ENCODE peak calls at places on chromosomes 3 and 15, in six cellular contexts. L is AG04450, R is tibial artery, V is progenitor cell of endocrine pancreas, G is foreskin keratinocyte, Q is endothelial cell. N is an unnamed sample.
A peak's percentile ranks its signal among the peaks of the same experiment; 100 is the strongest.

GRCh38 chr3:127159547-127159946 is 33.4 kb upstream of the PRR23E start:
- DNase-seq in R (peak; percentile 38), Q (no peak), G (no peak), V (no peak), L (no peak), N (no peak)

GRCh38 chr15:51223771-51224229 is 114.6 kb downstream of the CYP19A1 start:
- DNase-seq in R (peak; percentile 70), Q (no peak), V (no peak), G (no peak), L (no peak), N (no peak)

GRCh38 chr3:122298239-122298638 is 26.8 kb upstream of the CSTA start:
- DNase-seq in G (no peak), Q (no peak), V (no peak), R (no peak), L (no peak), N (no peak)

GRCh38 chr15:93067649-93068085 is 21.3 kb downstream of the RGMA start:
- DNase-seq in V (no peak), R (peak; percentile 76), L (no peak), Q (no peak), G (no peak), N (no peak)

GRCh38 chr15:81480645-81481053 is 106.6 kb upstream of the TMC3 start:
- DNase-seq in V (peak; percentile 19), Q (peak; percentile 65), R (no peak), L (peak; percentile 29), G (peak; percentile 32), N (no peak)

GRCh38 chr3:39140341-39140971 is 12.9 kb downstream of the CSRNP1 start:
- DNase-seq in G (peak; percentile 59), L (no peak), V (no peak), R (no peak), Q (no peak), N (no peak)

GRCh38 chr3:129282727-129283327 is 4.2 kb downstream of the HMCES start:
- DNase-seq in L (no peak), R (no peak), V (no peak), G (peak; percentile 93), Q (no peak), N (no peak)

GRCh38 chr15:55530861-55531313 is 22.9 kb upstream of the DNAAF4 start:
- DNase-seq in Q (no peak), G (peak; percentile 54), R (no peak), V (no peak), L (peak; percentile 42), N (no peak)

GRCh38 chr15:64430000-64430735 is 30.2 kb upstream of the ZNF609 start:
- DNase-seq in R (no peak), L (peak; percentile 91), G (peak; percentile 55), V (no peak), Q (no peak), N (no peak)

GRCh38 chr3:195348719-195349118 is 77.8 kb upstream of the XXYLT1 start:
- DNase-seq in Q (no peak), R (no peak), V (no peak), G (no peak), L (no peak), N (no peak)

GRCh38 chr3:44109997-44110396 is 131.7 kb upstream of the TOPAZ1 start:
- DNase-seq in R (no peak), Q (no peak), G (no peak), L (no peak), V (no peak), N (no peak)

GRCh38 chr15:42994546-42994945 is 74.0 kb upstream of the TTBK2 start:
- DNase-seq in V (no peak), G (peak; percentile 46), L (peak; percentile 16), Q (no peak), R (no peak), N (no peak)

GRCh38 chr15:79195239-79195638 is 87.3 kb upstream of the ANKRD34C start:
- DNase-seq in R (no peak), G (no peak), V (no peak), Q (no peak), L (no peak), N (no peak)

GRCh38 chr15:79197285-79197684 is 85.2 kb upstream of the ANKRD34C start:
- DNase-seq in R (no peak), Q (no peak), G (no peak), L (no peak), V (no peak), N (no peak)

GRCh38 chr15:79194386-79194785 is 88.1 kb upstream of the ANKRD34C start:
- DNase-seq in R (no peak), L (no peak), V (no peak), G (no peak), Q (no peak), N (no peak)

GRCh38 chr15:79193157-79193948 is 89.2 kb upstream of the ANKRD34C start:
- DNase-seq in R (no peak), L (no peak), G (no peak), V (no peak), Q (no peak), N (no peak)

GRCh38 chr15:79195802-79196201 is 86.7 kb upstream of the ANKRD34C start:
- DNase-seq in V (no peak), Q (no peak), L (no peak), G (no peak), R (no peak), N (no peak)
- TF ChIP-seq CTCF in V (peak; percentile 24), Q (no peak), L (peak; percentile 10), G (no peak), R (no peak), N (peak; percentile 43)

DNA sequence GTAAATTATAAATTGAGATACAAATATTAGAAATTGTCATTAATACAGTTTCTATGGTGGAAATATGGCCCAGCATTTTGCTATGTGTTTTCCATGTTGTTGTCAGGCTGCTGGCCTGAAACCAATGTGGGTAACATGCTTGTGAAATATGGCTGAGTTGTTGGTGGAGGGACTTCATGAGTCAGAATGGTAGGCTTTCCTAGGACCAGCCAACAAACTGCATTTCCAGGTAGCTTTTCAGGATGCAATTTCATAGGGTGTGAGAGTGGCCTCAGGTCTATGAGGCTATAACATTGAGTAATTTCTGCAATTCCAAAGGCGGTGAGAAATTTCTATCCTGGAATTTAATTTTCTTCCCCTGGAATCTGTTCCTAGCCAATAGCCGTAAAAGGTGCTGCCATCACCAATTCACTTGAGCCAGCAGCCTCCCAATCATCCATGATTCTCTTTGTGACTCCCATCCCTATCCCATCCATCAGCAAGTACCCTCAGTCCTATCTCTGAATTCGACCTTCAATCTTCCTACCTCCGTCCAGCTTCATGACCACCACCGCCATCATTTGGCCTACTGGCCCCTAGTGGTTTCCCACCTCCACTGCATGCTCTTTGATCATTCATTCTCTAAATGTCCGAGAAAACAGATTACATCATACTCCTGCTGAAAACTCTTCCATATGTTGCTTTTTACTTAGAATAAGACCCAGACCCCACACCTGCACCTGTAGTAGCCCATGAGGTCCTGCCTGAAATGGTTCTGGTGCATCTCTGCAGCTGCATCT is 276.6 kb upstream of the CFAP20DC start:
- DNase-seq in Q (peak; percentile 7), V (no peak), L (no peak), R (no peak), G (peak; percentile 58), N (no peak)
- TF ChIP-seq CTCF in Q (peak; percentile 70), V (peak; percentile 38), L (peak; percentile 26), R (no peak), G (peak; percentile 36), N (peak; percentile 32)

GRCh38 chr15:44023176-44023575 is 171.9 kb downstream of the FRMD5 start:
- DNase-seq in Q (no peak), V (no peak), G (no peak), L (no peak), R (no peak), N (no peak)
- TF ChIP-seq CTCF in Q (no peak), V (no peak), G (no peak), L (no peak), R (no peak), N (no peak)

DNA sequence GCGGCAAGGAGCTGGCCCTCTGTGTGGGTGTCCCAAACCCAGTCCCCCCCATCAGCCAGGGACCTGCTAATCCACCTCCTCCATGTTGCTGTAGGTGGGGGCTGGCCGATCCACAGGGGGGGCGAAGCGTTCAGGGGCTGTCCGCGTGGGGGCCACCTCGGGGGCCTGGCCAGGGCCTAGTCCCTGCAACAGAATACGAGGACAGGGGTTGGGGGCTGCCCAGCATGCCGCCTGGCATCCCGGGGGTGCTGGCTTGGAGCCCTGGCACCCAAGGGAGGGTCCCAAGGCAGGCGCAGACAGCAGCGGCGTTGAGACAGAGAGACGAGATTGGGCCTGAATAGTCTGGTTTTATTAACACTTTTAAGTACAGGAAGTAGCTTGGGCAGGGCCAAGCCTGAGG is 3.8 kb upstream of the QARS1 start:
- DNase-seq in Q (no peak), G (no peak), L (no peak), V (no peak), R (no peak), N (no peak)
- TF ChIP-seq CTCF in Q (no peak), G (no peak), L (no peak), V (no peak), R (no peak), N (no peak)